ENCODE peak calls at places on chromosomes 1 and 21, in six cellular contexts. W is heart right ventricle, T is mesenchymal stem cell, Z is uterus, P is esophagus squamous epithelium, I is suprapubic skin. C is an unnamed sample.

GRCh38 chr1:243729956-243730355 is 120.1 kb downstream of the AKT3 start:
- DNase-seq in W (no peak), P (no peak), Z (no peak), I (no peak), T (no peak), C (no peak)

GRCh38 chr1:159928491-159929050 is 3.3 kb upstream of the TAGLN2 start:
- DNase-seq in I (no peak), W (no peak), Z (no peak), T (no peak), P (no peak), C (no peak)

GRCh38 chr1:181583598-181583997 is 100.3 kb downstream of the CACNA1E start:
- DNase-seq in W (no peak), T (no peak), P (no peak), Z (no peak), I (no peak), C (no peak)

GRCh38 chr1:204578867-204579664 is 62.9 kb downstream of the MDM4 start:
- DNase-seq in P (no peak), W (peak; percentile 24), Z (peak; percentile 25), I (no peak), T (peak; percentile 18), C (no peak)

GRCh38 chr1:10882069-10882468 is 85.6 kb upstream of the CASZ1 start:
- DNase-seq in Z (no peak), T (no peak), I (no peak), P (no peak), W (no peak), C (no peak)

GRCh38 chr1:42834803-42835202 is 11.6 kb upstream of the ZNF691 start:
- DNase-seq in P (no peak), T (no peak), W (no peak), Z (no peak), I (no peak), C (no peak)

GRCh38 chr1:18955442-18956188 is 861 bp downstream of the IFFO2 start:
- DNase-seq in I (no peak), W (peak; percentile 40), Z (no peak), P (no peak), T (peak; percentile 34), C (no peak)

GRCh38 chr1:64268653-64269557 is 65.5 kb downstream of the UBE2U start:
- DNase-seq in P (no peak), T (peak; percentile 76), Z (peak; percentile 51), I (peak; percentile 83), W (no peak), C (peak; percentile 80)

GRCh38 chr1:169106921-169107672 is 607 bp downstream of the ATP1B1 start:
- DNase-seq in Z (no peak), W (peak; percentile 38), P (no peak), I (no peak), T (peak; percentile 64), C (no peak)

GRCh38 chr1:85342177-85342576 is 65.7 kb upstream of the BCL10 start:
- DNase-seq in T (no peak), I (no peak), P (no peak), W (no peak), Z (no peak), C (no peak)

GRCh38 chr1:232833966-232834535 is 28.8 kb downstream of the MAP10 start:
- DNase-seq in T (no peak), P (no peak), Z (no peak), W (no peak), I (no peak), C (no peak)

GRCh38 chr1:15543589-15544568 is 17.2 kb downstream of the DNAJC16 start:
- DNase-seq in W (no peak), T (peak; percentile 50), Z (no peak), I (no peak), P (no peak), C (no peak)

GRCh38 chr1:156896490-156897033 is 3.0 kb downstream of the PEAR1 start:
- DNase-seq in I (no peak), W (no peak), P (no peak), Z (peak; percentile 48), T (peak; percentile 86), C (no peak)

GRCh38 chr1:216502528-216503162 is 79.4 kb upstream of the USH2A start:
- DNase-seq in P (no peak), T (no peak), Z (no peak), W (no peak), I (no peak), C (no peak)

GRCh38 chr1:21628798-21629393 is 40.3 kb downstream of the RAP1GAP start:
- DNase-seq in Z (no peak), T (no peak), P (no peak), I (no peak), W (no peak), C (no peak)

GRCh38 chr21:44856131-44856530 is 17.4 kb downstream of the PTTG1IP start:
- DNase-seq in W (no peak), I (no peak), P (no peak), T (no peak), Z (no peak), C (no peak)

GRCh38 chr1:85372683-85373446 is 92.1 kb downstream of the DDAH1 start:
- DNase-seq in W (no peak), P (no peak), T (peak; percentile 56), Z (no peak), I (no peak), C (no peak)

GRCh38 chr1:110339040-110339426 is at the start of gene RBM15:
- DNase-seq in T (peak; percentile 100), Z (peak; percentile 98), W (peak; percentile 95), P (peak; percentile 99), I (peak; percentile 100), C (peak; percentile 98)

GRCh38 chr1:8562881-8563865 is 245.3 kb downstream of the SLC45A1 start:
- DNase-seq in T (no peak), W (no peak), Z (no peak), P (no peak), I (no peak), C (no peak)

GRCh38 chr1:201326710-201327109 is 43.4 kb downstream of the PKP1 start:
- DNase-seq in T (no peak), Z (no peak), P (no peak), I (no peak), W (no peak), C (no peak)

GRCh38 chr1:21868941-21869454 is 56.9 kb downstream of the LDLRAD2 start:
- DNase-seq in W (no peak), T (no peak), Z (no peak), I (no peak), P (no peak), C (no peak)

GRCh38 chr1:38500352-38500751 is 359.2 kb downstream of the RRAGC start:
- DNase-seq in W (no peak), I (no peak), Z (no peak), P (no peak), T (no peak), C (no peak)

GRCh38 chr1:59034925-59035324 is 251.1 kb upstream of the JUN start:
- DNase-seq in T (no peak), P (no peak), I (no peak), Z (no peak), W (no peak), C (no peak)
- H3K27ac ChIP-seq in T (no peak overlapping the region), P (no peak overlapping the region), I (no peak overlapping the region), Z (no peak overlapping the region), W (no peak overlapping the region), C (no peak overlapping the region)

DNA sequence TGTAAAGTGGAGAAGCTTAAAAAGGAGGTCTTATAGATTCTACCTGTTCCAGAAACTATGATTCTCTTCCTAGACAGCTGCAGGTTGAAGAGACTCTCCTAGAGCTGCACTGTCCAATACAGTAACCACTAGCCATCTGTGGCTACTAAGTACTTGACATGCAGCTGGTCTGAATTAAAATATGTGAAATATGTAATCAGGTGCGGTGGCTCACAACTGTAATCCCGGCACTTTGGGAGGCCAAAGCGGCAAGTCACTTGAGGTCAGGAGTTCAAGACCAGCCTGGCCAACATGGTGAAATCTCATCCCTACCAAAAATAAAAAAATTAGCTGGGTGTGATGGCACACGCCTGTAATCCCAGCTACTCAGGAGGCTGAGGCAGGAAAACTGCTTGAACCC is 15.8 kb downstream of the APP start:
- DNase-seq in T (no peak), Z (no peak), W (no peak), I (no peak), P (no peak), C (no peak)
- H3K4me1 ChIP-seq in T (peaks cover 7% of the 10 kb centered on the region), Z (no peaks in the 10 kb centered on the region), W (peaks cover 49% of the 10 kb centered on the region), I (peaks cover 19% of the 10 kb centered on the region), P (no peaks in the 10 kb centered on the region), C (peaks cover 27% of the 10 kb centered on the region)

GRCh38 chr1:212256404-212256803 is 28.8 kb upstream of the PPP2R5A start:
- DNase-seq in W (no peak), Z (no peak), T (no peak), P (no peak), I (no peak), C (no peak)

GRCh38 chr1:212257157-212257556 is 28.1 kb upstream of the PPP2R5A start:
- DNase-seq in P (no peak), Z (no peak), T (no peak), W (no peak), I (no peak), C (no peak)

GRCh38 chr1:212254853-212255363 is 30.3 kb upstream of the PPP2R5A start:
- DNase-seq in T (no peak), P (no peak), W (no peak), Z (no peak), I (no peak), C (no peak)

GRCh38 chr1:212259693-212260480 is 25.3 kb upstream of the PPP2R5A start:
- DNase-seq in W (no peak), P (no peak), T (no peak), I (no peak), Z (no peak), C (no peak)

DNA sequence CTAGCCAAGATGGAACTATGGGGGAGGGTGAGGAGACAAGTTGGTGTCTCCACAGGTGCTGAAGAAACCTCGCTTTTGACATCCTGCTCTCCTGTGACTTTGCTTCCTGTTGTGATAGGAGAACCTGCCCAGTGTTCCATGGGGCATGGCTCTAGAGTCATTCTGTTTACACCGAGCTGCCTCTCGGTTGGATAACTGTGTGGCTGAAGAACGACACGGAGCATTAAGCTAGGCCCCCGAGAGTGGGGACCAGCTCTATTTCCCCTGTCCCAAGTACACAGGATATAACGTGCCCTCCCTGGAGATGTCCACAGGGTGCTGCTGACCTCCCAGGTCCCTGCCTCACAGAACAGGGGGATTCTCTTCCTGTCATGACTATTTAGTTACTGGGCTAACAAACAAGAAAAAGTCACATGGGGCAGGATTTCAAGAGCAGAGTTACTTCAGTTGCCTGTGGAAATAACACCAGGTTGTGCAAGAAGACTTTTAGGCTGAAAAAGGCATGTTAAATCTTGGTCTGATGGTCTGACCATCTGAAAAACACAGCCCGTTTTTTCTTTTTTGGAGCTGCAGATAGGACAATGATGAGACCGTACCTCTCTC is 29.4 kb upstream of the PPP2R5A start:
- DNase-seq in T (peak; percentile 24), P (no peak), W (no peak), Z (no peak), I (no peak), C (no peak)
- H3K27ac ChIP-seq in T (no peak overlapping the region), P (no peak overlapping the region), W (no peak overlapping the region), Z (no peak overlapping the region), I (no peak overlapping the region), C (peak overlapping the region; percentile 61)

GRCh38 chr21:14879458-14879857 is 185.3 kb downstream of the NRIP1 start:
- DNase-seq in T (no peak), P (no peak), Z (no peak), W (no peak), I (no peak), C (no peak)

GRCh38 chr21:14883351-14883750 is 181.4 kb downstream of the NRIP1 start:
- DNase-seq in I (no peak), T (no peak), P (no peak), Z (no peak), W (no peak), C (no peak)

GRCh38 chr21:14881863-14882262 is 182.9 kb downstream of the NRIP1 start:
- DNase-seq in T (no peak), Z (no peak), P (no peak), I (no peak), W (no peak), C (no peak)

GRCh38 chr21:14878971-14879370 is 185.8 kb downstream of the NRIP1 start:
- DNase-seq in W (no peak), Z (no peak), P (no peak), T (no peak), I (no peak), C (no peak)

GRCh38 chr21:14880922-14881321 is 183.9 kb downstream of the NRIP1 start:
- DNase-seq in Z (no peak), T (peak; percentile 57), P (no peak), I (no peak), W (no peak), C (no peak)
- H3K4me1 ChIP-seq in Z (no peaks in the 10 kb centered on the region), T (peaks cover 7% of the 10 kb centered on the region), P (peaks cover 4% of the 10 kb centered on the region), I (peaks cover 12% of the 10 kb centered on the region), W (peaks cover 42% of the 10 kb centered on the region), C (peaks cover 4% of the 10 kb centered on the region)